ENCODE peak calls at places on chromosomes 13 and 19, in four cellular contexts. One of them, this sample, is unnamed.

GRCh38 chr19:3678188-3678587 is 22.1 kb downstream of the PIP5K1C start:
- DNase-seq in SK-N-SH: no peak
- DNase-seq in breast epithelium: no peak
- DNase-seq in transverse colon: no peak
- DNase-seq in this sample: no peak

GRCh38 chr13:114065926-114066774 is 66.3 kb downstream of the RASA3 start:
- DNase-seq in transverse colon: peak; percentile 54
- DNase-seq in breast epithelium: no peak
- DNase-seq in SK-N-SH: no peak
- DNase-seq in this sample: peak; percentile 85

GRCh38 chr13:31898383-31899071 is 133.0 kb upstream of the FRY start:
- DNase-seq in SK-N-SH: no peak
- DNase-seq in breast epithelium: no peak
- DNase-seq in transverse colon: no peak
- DNase-seq in this sample: no peak

GRCh38 chr19:12937243-12938053 is 961 bp upstream of the CALR start:
- DNase-seq in breast epithelium: no peak
- DNase-seq in transverse colon: peak; percentile 48
- DNase-seq in SK-N-SH: peak; percentile 52
- DNase-seq in this sample: no peak

GRCh38 chr13:76086729-76087128 is 450.6 kb downstream of the LMO7 start:
- DNase-seq in SK-N-SH: no peak
- DNase-seq in breast epithelium: no peak
- DNase-seq in transverse colon: no peak
- DNase-seq in this sample: no peak

GRCh38 chr19:18893573-18894253 is 2.2 kb downstream of the CERS1 start:
- DNase-seq in transverse colon: no peak
- DNase-seq in breast epithelium: no peak
- DNase-seq in SK-N-SH: peak; percentile 53
- DNase-seq in this sample: peak; percentile 63

GRCh38 chr13:97223711-97224461 is 1.8 kb downstream of the MBNL2 start:
- DNase-seq in SK-N-SH: no peak
- DNase-seq in breast epithelium: no peak
- DNase-seq in transverse colon: peak; percentile 55
- DNase-seq in this sample: peak; percentile 80

GRCh38 chr13:113073942-113074341 is 31.6 kb upstream of the F7 start:
- DNase-seq in breast epithelium: no peak
- DNase-seq in SK-N-SH: no peak
- DNase-seq in transverse colon: no peak
- DNase-seq in this sample: no peak

GRCh38 chr19:12872941-12873890 is 8.0 kb downstream of the DNASE2 start:
- DNase-seq in SK-N-SH: peak; percentile 83
- DNase-seq in transverse colon: peak; percentile 66
- DNase-seq in breast epithelium: no peak
- DNase-seq in this sample: no peak

GRCh38 chr19:17340302-17340870 is 3.0 kb downstream of the GTPBP3 start:
- DNase-seq in SK-N-SH: no peak
- DNase-seq in breast epithelium: no peak
- DNase-seq in transverse colon: peak; percentile 88
- DNase-seq in this sample: no peak

GRCh38 chr13:52001120-52001731 is 10.0 kb downstream of the ATP7B start:
- DNase-seq in breast epithelium: no peak
- DNase-seq in SK-N-SH: peak; percentile 64
- DNase-seq in transverse colon: no peak
- DNase-seq in this sample: no peak

GRCh38 chr13:24683833-24684599 is 3.8 kb downstream of the ATP12A start:
- DNase-seq in SK-N-SH: peak; percentile 91
- DNase-seq in breast epithelium: no peak
- DNase-seq in transverse colon: peak; percentile 72
- DNase-seq in this sample: peak; percentile 86

GRCh38 chr19:1267441-1268391 is 1.4 kb upstream of the CIRBP start:
- DNase-seq in transverse colon: no peak
- DNase-seq in SK-N-SH: no peak
- DNase-seq in breast epithelium: no peak
- DNase-seq in this sample: peak; percentile 87

GRCh38 chr19:279656-280055 is 11.5 kb downstream of the PLPP2 start:
- DNase-seq in breast epithelium: no peak
- DNase-seq in transverse colon: no peak
- DNase-seq in SK-N-SH: no peak
- DNase-seq in this sample: no peak

GRCh38 chr19:49923055-49924003 is 5.7 kb upstream of the ATF5 start:
- DNase-seq in transverse colon: peak; percentile 46
- DNase-seq in SK-N-SH: no peak
- DNase-seq in breast epithelium: no peak
- DNase-seq in this sample: no peak

GRCh38 chr13:55893541-55893940 is 1247.2 kb upstream of the PRR20A start:
- DNase-seq in transverse colon: no peak
- DNase-seq in breast epithelium: no peak
- DNase-seq in SK-N-SH: no peak
- DNase-seq in this sample: no peak

GRCh38 chr19:8304841-8305621 is 3.1 kb downstream of the CD320 start:
- DNase-seq in SK-N-SH: peak; percentile 80
- DNase-seq in breast epithelium: peak; percentile 49
- DNase-seq in transverse colon: peak; percentile 19
- DNase-seq in this sample: peak; percentile 81

GRCh38 chr19:48735031-48735615 is 5.3 kb downstream of the RASIP1 start:
- DNase-seq in breast epithelium: no peak
- DNase-seq in transverse colon: peak; percentile 49
- DNase-seq in SK-N-SH: no peak
- DNase-seq in this sample: no peak

GRCh38 chr19:31377736-31378135 is 28.5 kb upstream of the TSHZ3 start:
- DNase-seq in breast epithelium: no peak
- DNase-seq in SK-N-SH: no peak
- DNase-seq in transverse colon: no peak
- DNase-seq in this sample: no peak

GRCh38 chr19:48631254-48631653 is 5.9 kb downstream of the DBP start:
- DNase-seq in breast epithelium: no peak
- DNase-seq in transverse colon: no peak
- DNase-seq in SK-N-SH: no peak
- DNase-seq in this sample: no peak

GRCh38 chr13:100859861-100860260 is 185.3 kb upstream of the TMTC4 start:
- DNase-seq in breast epithelium: no peak
- DNase-seq in SK-N-SH: no peak
- DNase-seq in transverse colon: no peak
- DNase-seq in this sample: no peak

GRCh38 chr19:46898731-46899130 is 37.9 kb downstream of the ARHGAP35 start:
- DNase-seq in SK-N-SH: no peak
- DNase-seq in transverse colon: no peak
- DNase-seq in breast epithelium: no peak
- DNase-seq in this sample: no peak

GRCh38 chr13:50526771-50527567 is 316.5 kb downstream of the DLEU7 start:
- DNase-seq in breast epithelium: peak; percentile 65
- DNase-seq in SK-N-SH: peak; percentile 33
- DNase-seq in transverse colon: peak; percentile 13
- DNase-seq in this sample: no peak

GRCh38 chr13:44818016-44818415 is 171.3 kb downstream of the NUFIP1 start:
- DNase-seq in transverse colon: no peak
- DNase-seq in SK-N-SH: no peak
- DNase-seq in breast epithelium: no peak
- DNase-seq in this sample: no peak

GRCh38 chr19:472005-472858 is 11.4 kb upstream of the SHC2 start:
- DNase-seq in transverse colon: no peak
- DNase-seq in breast epithelium: no peak
- DNase-seq in SK-N-SH: no peak
- DNase-seq in this sample: no peak

GRCh38 chr19:55287361-55288079 is 3.7 kb downstream of the BRSK1 start:
- DNase-seq in transverse colon: no peak
- DNase-seq in breast epithelium: no peak
- DNase-seq in SK-N-SH: no peak
- DNase-seq in this sample: no peak

GRCh38 chr13:27172495-27172842 is 858 bp upstream of the USP12 start:
- DNase-seq in breast epithelium: no peak
- DNase-seq in transverse colon: no peak
- DNase-seq in SK-N-SH: peak; percentile 23
- DNase-seq in this sample: no peak

GRCh38 chr19:50555447-50556235 is 12.6 kb downstream of the LRRC4B start:
- DNase-seq in transverse colon: no peak
- DNase-seq in SK-N-SH: peak; percentile 51
- DNase-seq in breast epithelium: no peak
- DNase-seq in this sample: no peak

GRCh38 chr19:34597596-34597995 is 79.4 kb downstream of the SCGB2B2 start:
- DNase-seq in transverse colon: no peak
- DNase-seq in SK-N-SH: no peak
- DNase-seq in breast epithelium: no peak
- DNase-seq in this sample: no peak

GRCh38 chr19:41637484-41637883 is 10.6 kb upstream of the CEACAM4 start:
- DNase-seq in breast epithelium: no peak
- DNase-seq in transverse colon: no peak
- DNase-seq in SK-N-SH: no peak
- DNase-seq in this sample: no peak

GRCh38 chr19:10896851-10897526 is 25.6 kb downstream of the CARM1 start:
- DNase-seq in transverse colon: no peak
- DNase-seq in SK-N-SH: no peak
- DNase-seq in breast epithelium: no peak
- DNase-seq in this sample: no peak

GRCh38 chr19:9885077-9885552 is 50.0 kb downstream of the PIN1 start:
- DNase-seq in breast epithelium: no peak
- DNase-seq in transverse colon: no peak
- DNase-seq in SK-N-SH: peak; percentile 32
- DNase-seq in this sample: no peak

GRCh38 chr13:33274264-33274663 is 11.3 kb downstream of the STARD13 start:
- DNase-seq in breast epithelium: no peak
- DNase-seq in SK-N-SH: no peak
- DNase-seq in transverse colon: no peak
- DNase-seq in this sample: no peak

GRCh38 chr13:42065414-42065813 is 17.0 kb downstream of the DGKH start:
- DNase-seq in SK-N-SH: no peak
- DNase-seq in transverse colon: no peak
- DNase-seq in breast epithelium: no peak
- DNase-seq in this sample: no peak

GRCh38 chr13:102555914-102556553 is 40.8 kb upstream of the TPP2 start:
- DNase-seq in breast epithelium: no peak
- DNase-seq in SK-N-SH: peak; percentile 47
- DNase-seq in transverse colon: no peak
- DNase-seq in this sample: no peak

GRCh38 chr19:30387311-30388115 is 15.3 kb downstream of the ZNF536 start:
- DNase-seq in SK-N-SH: peak; percentile 78
- DNase-seq in transverse colon: no peak
- DNase-seq in breast epithelium: no peak
- DNase-seq in this sample: no peak

DNA sequence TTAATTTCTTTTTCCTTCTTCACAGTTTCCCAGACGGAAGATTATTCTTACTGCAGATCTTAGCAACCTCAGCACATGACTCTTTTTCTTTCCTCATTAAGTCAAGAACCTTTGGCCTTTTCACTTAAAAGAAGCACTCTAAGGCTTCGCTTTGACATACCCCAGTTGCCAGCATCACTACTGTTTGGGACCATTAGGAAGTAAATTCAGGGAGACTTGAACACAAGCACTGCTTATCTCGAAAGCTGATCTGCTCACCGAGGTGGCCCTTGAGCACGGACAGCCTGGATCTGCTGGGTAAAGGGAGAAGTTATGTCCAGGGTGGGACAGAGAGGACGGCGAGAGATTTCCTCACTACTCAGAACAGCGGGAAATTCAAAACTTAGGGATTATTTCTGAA is 151.4 kb upstream of the RNF113B start:
- DNase-seq in breast epithelium: no peak
- DNase-seq in SK-N-SH: no peak
- DNase-seq in transverse colon: no peak
- DNase-seq in this sample: no peak
- H3K4me3 ChIP-seq in breast epithelium: no peak overlapping the region
- H3K4me3 ChIP-seq in SK-N-SH: no peak overlapping the region
- H3K4me3 ChIP-seq in transverse colon: no peak overlapping the region
- H3K4me3 ChIP-seq in this sample: no peak overlapping the region

GRCh38 chr13:37679043-37679442 is 80.5 kb upstream of the POSTN start:
- DNase-seq in breast epithelium: no peak
- DNase-seq in transverse colon: no peak
- DNase-seq in SK-N-SH: no peak
- DNase-seq in this sample: no peak

GRCh38 chr13:37682496-37682895 is 83.9 kb upstream of the POSTN start:
- DNase-seq in breast epithelium: no peak
- DNase-seq in transverse colon: no peak
- DNase-seq in SK-N-SH: no peak
- DNase-seq in this sample: no peak

GRCh38 chr13:37680137-37680536 is 81.6 kb upstream of the POSTN start:
- DNase-seq in breast epithelium: no peak
- DNase-seq in transverse colon: no peak
- DNase-seq in SK-N-SH: no peak
- DNase-seq in this sample: no peak

GRCh38 chr13:37685206-37685605 is 86.6 kb upstream of the POSTN start:
- DNase-seq in breast epithelium: no peak
- DNase-seq in SK-N-SH: no peak
- DNase-seq in transverse colon: no peak
- DNase-seq in this sample: no peak

GRCh38 chr13:37681295-37682032 is 82.9 kb upstream of the POSTN start:
- DNase-seq in transverse colon: no peak
- DNase-seq in SK-N-SH: no peak
- DNase-seq in breast epithelium: no peak
- DNase-seq in this sample: no peak
- TF ChIP-seq POLR2AphosphoS5 in transverse colon: peak; percentile 67
- TF ChIP-seq POLR2AphosphoS5 in SK-N-SH: no peak
- TF ChIP-seq POLR2AphosphoS5 in breast epithelium: no peak
- TF ChIP-seq POLR2AphosphoS5 in this sample: no peak

GRCh38 chr19:35744335-35744687 is 907 bp downstream of the U2AF1L4 start:
- DNase-seq in SK-N-SH: no peak
- DNase-seq in transverse colon: no peak
- DNase-seq in breast epithelium: no peak
- DNase-seq in this sample: no peak

GRCh38 chr19:35742121-35742724 is at the start of gene IGFLR1:
- DNase-seq in breast epithelium: no peak
- DNase-seq in SK-N-SH: no peak
- DNase-seq in transverse colon: peak; percentile 67
- DNase-seq in this sample: peak; percentile 91

GRCh38 chr19:35744688-35745327 is 410 bp downstream of the U2AF1L4 start:
- DNase-seq in transverse colon: peak; percentile 97
- DNase-seq in SK-N-SH: peak; percentile 86
- DNase-seq in breast epithelium: peak; percentile 95
- DNase-seq in this sample: peak; percentile 98

GRCh38 chr19:35745328-35746086 is at the start of the genes PSENEN and U2AF1L4:
- DNase-seq in breast epithelium: peak; percentile 97
- DNase-seq in SK-N-SH: peak; percentile 86
- DNase-seq in transverse colon: peak; percentile 97
- DNase-seq in this sample: peak; percentile 99

GRCh38 chr19:35743640-35744306 is 1.4 kb downstream of the U2AF1L4 start:
- DNase-seq in transverse colon: no peak
- DNase-seq in SK-N-SH: no peak
- DNase-seq in breast epithelium: no peak
- DNase-seq in this sample: peak; percentile 85
- H3K4me3 ChIP-seq in transverse colon: no peak overlapping the region
- H3K4me3 ChIP-seq in SK-N-SH: peak overlapping the region; percentile 83
- H3K4me3 ChIP-seq in breast epithelium: no peak overlapping the region
- H3K4me3 ChIP-seq in this sample: peak overlapping the region; percentile 79

GRCh38 chr13:95246292-95247082 is 54.8 kb downstream of the ABCC4 start:
- DNase-seq in transverse colon: no peak
- DNase-seq in breast epithelium: no peak
- DNase-seq in SK-N-SH: no peak
- DNase-seq in this sample: no peak
- TF ChIP-seq POLR2AphosphoS5 in transverse colon: no peak
- TF ChIP-seq POLR2AphosphoS5 in breast epithelium: no peak
- TF ChIP-seq POLR2AphosphoS5 in SK-N-SH: no peak
- TF ChIP-seq POLR2AphosphoS5 in this sample: no peak

This sample was measured in spleen.